ENCODE peak calls at places on chromosomes 1 and 21, in six cellular contexts. W is T-helper 22 cell, K is RWPE1, T is NCI-H2029 treated with DMSO at 0.1 percent for 48 hours, H is GM20000, B is stomach. Z is an unnamed sample.

GRCh38 chr21:15893902-15894301 is 164.1 kb downstream of the USP25 start:
- DNase-seq in W (no peak), T (no peak), B (no peak), K (no peak), H (no peak), Z (no peak)

GRCh38 chr1:211738096-211738708 is 62.8 kb upstream of the NEK2 start:
- DNase-seq in H (no peak), K (no peak), W (no peak), B (no peak), T (no peak), Z (no peak)

GRCh38 chr1:78101514-78101913 is 55.7 kb downstream of the GIPC2 start:
- DNase-seq in W (no peak), K (peak; percentile 82), T (peak; percentile 17), B (peak; percentile 72), H (no peak), Z (no peak)

GRCh38 chr1:174953657-174954435 is 45.9 kb upstream of the CACYBP start:
- DNase-seq in K (no peak), H (no peak), B (no peak), T (peak; percentile 12), W (no peak), Z (no peak)

GRCh38 chr1:199687321-199687720 is 340.2 kb upstream of the NR5A2 start:
- DNase-seq in K (peak; percentile 41), W (no peak), T (no peak), H (no peak), B (no peak), Z (no peak)

GRCh38 chr1:190391582-190391981 is 86.1 kb downstream of the BRINP3 start:
- DNase-seq in B (no peak), T (no peak), H (no peak), W (no peak), K (no peak), Z (no peak)

GRCh38 chr1:75136921-75137641 is 2.9 kb downstream of the LHX8 start:
- DNase-seq in H (no peak), W (no peak), T (no peak), K (no peak), B (no peak), Z (no peak)

GRCh38 chr1:54404939-54405880 is 984 bp downstream of the SSBP3 start:
- DNase-seq in H (peak; percentile 44), K (no peak), T (no peak), W (no peak), B (peak; percentile 48), Z (no peak)

GRCh38 chr21:44392185-44392584 is 38.8 kb downstream of the TRPM2 start:
- DNase-seq in T (no peak), W (no peak), K (no peak), H (no peak), B (no peak), Z (no peak)

GRCh38 chr1:41474490-41475271 is 9.8 kb downstream of the EDN2 start:
- DNase-seq in B (no peak), W (no peak), T (peak; percentile 88), H (no peak), K (peak; percentile 42), Z (no peak)

GRCh38 chr1:215156232-215156631 is 73.7 kb downstream of the KCNK2 start:
- DNase-seq in T (no peak), H (no peak), B (no peak), W (no peak), K (no peak), Z (no peak)

GRCh38 chr21:15809065-15809464 is 79.3 kb downstream of the USP25 start:
- DNase-seq in H (no peak), T (no peak), K (no peak), B (no peak), W (no peak), Z (no peak)

GRCh38 chr1:85888961-85889360 is 180.7 kb upstream of the ZNHIT6 start:
- DNase-seq in W (no peak), K (no peak), T (no peak), B (no peak), H (no peak), Z (no peak)

GRCh38 chr21:42652527-42653491 is 612 bp upstream of the PDE9A start:
- DNase-seq in T (no peak), B (peak; percentile 75), H (peak; percentile 44), K (no peak), W (no peak), Z (no peak)

GRCh38 chr1:112457241-112457640 is 51.5 kb upstream of the WNT2B start:
- DNase-seq in K (no peak), B (no peak), W (no peak), H (no peak), T (no peak), Z (no peak)

GRCh38 chr1:35269190-35269988 is 880 bp downstream of the ZMYM4 start:
- DNase-seq in W (no peak), B (no peak), H (peak; percentile 17), T (no peak), K (peak; percentile 14), Z (no peak)

GRCh38 chr1:41902125-41902524 is 16.6 kb downstream of the HIVEP3 start:
- DNase-seq in W (no peak), B (no peak), K (peak; percentile 46), H (no peak), T (no peak), Z (no peak)

GRCh38 chr1:178723541-178723940 is 1.5 kb upstream of the RALGPS2 start:
- DNase-seq in T (no peak), K (no peak), B (no peak), H (no peak), W (no peak), Z (no peak)

GRCh38 chr1:78839704-78840277 is 166.7 kb downstream of the ADGRL4 start:
- DNase-seq in H (peak; percentile 37), B (peak; percentile 32), W (no peak), K (peak; percentile 40), T (peak; percentile 41), Z (no peak)

GRCh38 chr1:21012937-21013336 is 163.8 kb downstream of the EIF4G3 start:
- DNase-seq in B (no peak), T (no peak), H (no peak), K (no peak), W (no peak), Z (no peak)

GRCh38 chr1:54275349-54275748 is 75.4 kb downstream of the MRPL37 start:
- DNase-seq in H (no peak), B (peak; percentile 72), W (no peak), T (no peak), K (no peak), Z (no peak)

GRCh38 chr1:6350416-6351088 is 43.0 kb downstream of the ACOT7 start:
- DNase-seq in B (peak; percentile 93), K (peak; percentile 91), W (no peak), T (no peak), H (no peak), Z (no peak)

GRCh38 chr1:3678361-3679097 is 26.2 kb downstream of the TP73 start:
- DNase-seq in T (no peak), W (no peak), B (no peak), H (no peak), K (no peak), Z (no peak)

GRCh38 chr1:41361495-41362356 is 492 bp downstream of the FOXO6 start:
- DNase-seq in K (no peak), W (no peak), T (peak; percentile 97), B (no peak), H (peak; percentile 64), Z (no peak)

GRCh38 chr1:197399691-197400521 is 131.9 kb downstream of the CRB1 start:
- DNase-seq in K (peak; percentile 76), W (no peak), T (peak; percentile 7), H (peak; percentile 39), B (no peak), Z (no peak)

GRCh38 chr21:14617040-14617393 is 70.9 kb upstream of the SAMSN1 start:
- DNase-seq in K (no peak), B (no peak), W (no peak), H (no peak), T (no peak), Z (no peak)

GRCh38 chr1:38015978-38016640 is 3.6 kb downstream of the UTP11 start:
- DNase-seq in T (no peak), K (no peak), W (no peak), B (no peak), H (no peak), Z (no peak)

GRCh38 chr1:44168520-44169098 is 27.2 kb upstream of the KLF18 start:
- DNase-seq in H (no peak), W (no peak), T (no peak), B (no peak), K (no peak), Z (no peak)

GRCh38 chr1:40372658-40373322 is 737 bp upstream of the SMAP2 start:
- DNase-seq in W (no peak), H (no peak), K (no peak), B (no peak), T (peak; percentile 93), Z (no peak)

Z was measured in vagina.